ENCODE peak calls at places on chromosomes 5 and 9, in four cellular contexts. C is right atrium auricular region; S is CD8-positive, alpha-beta T cell; F is pancreas. Y is an unnamed sample. For H3K27me3, the result is how much of the 10 kb centered on the place peaks cover.

GRCh38 chr9:84374516-84374915 is 34.0 kb upstream of the SLC28A3 start:
- DNase-seq in C (no peak), S (no peak), F (no peak), Y (no peak)

GRCh38 chr9:104280216-104280585 is 186.1 kb downstream of the SMC2 start:
- DNase-seq in C (no peak), S (no peak), F (no peak), Y (no peak)

GRCh38 chr9:95807326-95807947 is 68.1 kb upstream of the ERCC6L2 start:
- DNase-seq in C (no peak), S (no peak), F (no peak), Y (no peak)

GRCh38 chr9:13688990-13689600 is 409.6 kb upstream of the MPDZ start:
- DNase-seq in C (no peak), S (no peak), F (no peak), Y (peak)

GRCh38 chr5:15620501-15620900 is 120.5 kb downstream of the FBXL7 start:
- DNase-seq in C (peak), S (no peak), F (no peak), Y (peak)

GRCh38 chr9:16985559-16986348 is 115.3 kb upstream of the BNC2 start:
- DNase-seq in C (peak), S (no peak), F (no peak), Y (peak)

GRCh38 chr5:66443462-66444130 is 152.6 kb upstream of the MAST4 start:
- DNase-seq in C (no peak), S (no peak), F (no peak), Y (no peak)

GRCh38 chr5:79842006-79842881 is 148.8 kb downstream of the MTX3 start:
- DNase-seq in C (peak), S (no peak), F (no peak), Y (no peak)

GRCh38 chr9:75041041-75041440 is 12.9 kb upstream of the CARNMT1 start:
- DNase-seq in C (no peak), S (no peak), F (no peak), Y (no peak)

GRCh38 chr5:111173476-111173875 is 50.7 kb upstream of the CAMK4 start:
- DNase-seq in C (no peak), S (no peak), F (no peak), Y (no peak)

GRCh38 chr5:139383993-139384590 is 995 bp upstream of the SLC23A1 start:
- DNase-seq in C (no peak), S (no peak), F (no peak), Y (no peak)

GRCh38 chr9:72150172-72150571 is 932 bp downstream of the GDA start:
- DNase-seq in C (no peak), S (no peak), F (no peak), Y (no peak)

GRCh38 chr5:146345578-146346366 is 7.1 kb downstream of the POU4F3 start:
- DNase-seq in C (no peak), S (no peak), F (no peak), Y (no peak)

GRCh38 chr5:56161927-56162326 is 71.2 kb downstream of the ANKRD55 start:
- DNase-seq in C (no peak), S (no peak), F (no peak), Y (no peak)

GRCh38 chr5:128674837-128675446 is 136.9 kb upstream of the FBN2 start:
- DNase-seq in C (no peak), S (no peak), F (no peak), Y (peak)

GRCh38 chr9:34412336-34412735 is 35.6 kb upstream of the MYORG start:
- DNase-seq in C (no peak), S (no peak), F (no peak), Y (no peak)

GRCh38 chr9:27470291-27470805 is 53.7 kb upstream of the IFNK start:
- DNase-seq in C (no peak), S (no peak), F (no peak), Y (no peak)

GRCh38 chr5:4862500-4862899 is 277.6 kb upstream of the ADAMTS16 start:
- DNase-seq in C (no peak), S (no peak), F (no peak), Y (peak)

GRCh38 chr5:132446621-132447020 is 44.0 kb downstream of the IRF1 start:
- DNase-seq in C (peak), S (no peak), F (peak), Y (no peak)

GRCh38 chr9:133972041-133972970 is 19.8 kb downstream of the VAV2 start:
- DNase-seq in C (no peak), S (no peak), F (no peak), Y (no peak)

GRCh38 chr9:106846307-106846706 is 16.7 kb upstream of the ZNF462 start:
- DNase-seq in C (no peak), S (no peak), F (no peak), Y (no peak)

GRCh38 chr5:10653033-10653432 is 89.2 kb downstream of the ANKRD33B start:
- DNase-seq in C (no peak), S (no peak), F (no peak), Y (no peak)

GRCh38 chr9:14315754-14316573 is 2.0 kb upstream of the NFIB start:
- DNase-seq in C (no peak), S (no peak), F (peak), Y (peak)

GRCh38 chr9:132348676-132349075 is 6.1 kb downstream of the SETX start:
- DNase-seq in C (no peak), S (no peak), F (no peak), Y (no peak)

GRCh38 chr5:1107167-1108007 is 4.5 kb downstream of the SLC12A7 start:
- DNase-seq in C (no peak), S (no peak), F (no peak), Y (no peak)

DNA sequence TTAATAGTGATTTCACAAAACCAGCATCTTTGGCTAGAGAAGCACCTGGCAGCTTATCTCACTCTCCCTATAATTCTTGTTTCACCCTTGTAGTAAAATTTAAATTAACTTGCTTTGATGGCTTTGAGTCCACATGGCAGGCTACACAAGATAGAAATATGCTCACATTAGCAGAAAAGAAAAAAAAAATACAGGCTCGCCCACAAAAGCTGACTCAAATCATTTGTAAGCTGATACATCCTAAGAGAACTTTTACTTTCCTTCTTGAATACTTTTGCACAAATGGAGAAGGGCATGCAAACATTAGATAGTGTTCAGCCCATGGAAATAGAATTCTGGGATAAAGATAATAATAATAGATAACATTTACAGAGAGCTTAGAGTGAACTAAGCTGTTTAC is 36.2 kb downstream of the TNFSF15 start:
- DNase-seq in C (no peak), S (no peak), F (no peak), Y (no peak)
- H3K27me3 ChIP-seq in C (under half), S (under half), F (under half), Y (under half)

DNA sequence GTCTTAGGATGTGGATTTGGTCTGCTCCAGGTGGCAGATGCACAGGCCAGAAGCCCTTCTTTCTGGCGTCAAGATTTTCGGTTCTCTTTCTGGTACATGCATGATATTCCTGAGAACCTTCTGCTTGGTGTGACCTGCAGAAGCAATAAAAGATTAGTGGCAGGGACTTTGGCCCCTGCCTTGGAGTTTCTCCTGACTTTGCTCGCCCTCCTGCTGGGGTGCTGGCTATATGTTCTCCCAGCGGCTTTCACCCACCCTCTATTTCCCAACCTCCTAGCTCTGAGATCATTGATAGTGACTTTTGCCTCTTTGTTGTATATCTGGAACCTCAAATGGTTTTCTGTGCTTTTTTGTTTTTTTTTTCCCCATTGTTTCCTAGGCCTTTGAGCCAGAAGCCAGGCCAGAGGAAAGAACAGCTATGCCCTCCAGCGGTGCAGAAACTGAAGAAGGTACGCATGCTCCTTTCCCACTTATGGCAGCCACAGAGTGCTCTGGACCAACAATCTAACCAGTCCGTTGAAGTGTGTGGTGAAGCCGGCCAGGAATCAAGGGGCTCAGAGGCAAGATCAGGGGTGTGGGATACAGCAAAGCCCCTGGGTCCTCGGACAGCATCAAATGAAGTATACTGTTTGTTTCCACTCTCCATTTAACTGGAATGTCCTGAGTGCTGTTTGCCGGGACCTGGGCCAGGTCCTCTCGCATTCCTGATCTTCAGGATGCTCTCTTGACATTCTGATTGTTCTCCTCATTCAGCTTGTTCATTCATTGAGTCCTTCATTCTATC is 154.5 kb downstream of the ARHGEF28 start:
- DNase-seq in C (no peak), S (no peak), F (no peak), Y (no peak)
- TF ChIP-seq CTCF in C (no peak), S (no peak), F (no peak), Y (peak)

DNA sequence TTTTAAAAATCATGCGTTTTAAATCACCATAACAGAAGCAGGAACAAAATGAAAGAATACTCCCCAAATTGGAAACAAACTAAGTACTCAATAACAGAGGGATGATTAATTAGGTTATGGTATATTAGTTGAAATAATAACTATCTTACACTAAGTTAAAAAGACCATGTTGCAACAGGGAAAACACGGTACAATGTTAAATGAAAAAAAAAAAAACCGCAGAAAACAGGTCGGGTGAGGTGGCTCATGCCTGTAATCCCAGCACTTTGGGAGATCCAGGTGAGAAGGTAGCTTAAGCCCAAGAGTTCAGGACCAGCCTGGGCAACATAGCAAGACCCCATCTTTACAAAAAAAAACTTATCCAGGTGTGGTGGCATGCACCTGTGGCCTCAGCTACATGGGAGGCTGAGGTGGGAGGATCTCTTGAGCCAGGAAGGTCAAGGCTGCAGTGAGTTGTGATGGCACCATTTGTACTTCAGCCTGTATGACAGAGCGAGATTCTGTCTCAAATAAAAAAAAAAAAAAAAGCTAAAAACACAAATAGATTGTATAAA is 2.4 kb upstream of the PTPN3 start:
- DNase-seq in C (no peak), S (no peak), F (no peak), Y (no peak)
- H3K4me3 ChIP-seq in C (no peak), S (no peak), F (peak), Y (no peak)

GRCh38 chr5:173247504-173247903 is 12.5 kb upstream of the NKX2-5 start:
- DNase-seq in C (no peak), S (no peak), F (no peak), Y (no peak)

GRCh38 chr5:173243808-173244305 is 8.9 kb upstream of the NKX2-5 start:
- DNase-seq in C (no peak), S (no peak), F (no peak), Y (no peak)

GRCh38 chr5:173246135-173246495 is 11.1 kb upstream of the NKX2-5 start:
- DNase-seq in C (no peak), S (no peak), F (no peak), Y (no peak)

GRCh38 chr5:173247050-173247449 is 12.0 kb upstream of the NKX2-5 start:
- DNase-seq in C (no peak), S (no peak), F (no peak), Y (no peak)

DNA sequence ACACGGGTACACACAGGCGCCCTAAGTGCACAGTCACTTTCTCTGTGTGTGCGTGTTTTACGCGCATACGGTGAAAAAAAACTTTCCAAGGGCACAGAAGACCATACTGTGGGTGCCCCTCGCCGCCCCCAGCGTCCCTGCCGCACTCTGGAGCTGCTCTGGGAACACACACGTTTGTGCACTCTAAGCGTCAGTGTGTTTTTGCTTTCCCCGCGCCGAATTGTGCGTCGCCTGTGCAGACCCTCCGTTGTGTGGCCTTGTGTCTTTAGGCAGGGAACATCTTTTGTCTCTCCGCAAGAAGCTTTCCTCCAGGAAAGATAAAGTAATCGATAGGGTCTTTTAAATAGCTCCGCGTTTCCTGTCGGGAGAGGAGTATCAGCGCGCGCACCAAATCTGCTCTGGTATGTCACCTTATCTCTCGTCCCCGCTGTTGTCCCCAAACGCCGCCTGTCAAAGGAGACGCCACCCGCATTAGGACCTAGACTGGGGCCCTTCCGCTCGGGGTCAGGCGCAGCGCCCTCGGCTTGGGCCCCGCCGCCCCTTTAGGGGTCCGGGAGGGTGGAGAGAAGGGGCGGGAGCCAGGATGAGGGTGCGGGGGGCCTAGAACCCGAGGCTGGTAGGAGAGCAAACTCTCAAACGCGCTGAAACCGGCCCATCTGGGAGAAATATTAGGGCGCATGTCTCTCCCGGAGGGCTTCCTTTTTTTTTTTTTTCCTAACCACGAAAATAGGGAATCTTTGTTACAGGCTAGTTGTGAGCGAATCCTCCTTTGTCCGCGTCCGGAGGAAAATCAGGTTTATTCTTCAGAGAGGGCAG is 10.5 kb upstream of the NKX2-5 start:
- DNase-seq in C (no peak), S (no peak), F (no peak), Y (no peak)
- H3K27me3 ChIP-seq in C (under half), S (under half), F (under half), Y (half or more)

GRCh38 chr5:177300236-177300880 is 3.2 kb downstream of the RAB24 start:
- DNase-seq in C (peak), S (peak), F (peak), Y (peak)
- TF ChIP-seq CTCF in C (no peak), S (no peak), F (no peak), Y (peak)

GRCh38 chr9:117696141-117696540 is 8.1 kb upstream of the TLR4 start:
- DNase-seq in C (no peak), S (no peak), F (no peak), Y (no peak)

GRCh38 chr9:117691367-117691766 is 12.8 kb upstream of the TLR4 start:
- DNase-seq in C (no peak), S (no peak), F (no peak), Y (no peak)

GRCh38 chr9:117697046-117697445 is 7.2 kb upstream of the TLR4 start:
- DNase-seq in C (no peak), S (no peak), F (no peak), Y (no peak)
- H3K4me3 ChIP-seq in C (no peak), S (no peak), F (no peak), Y (no peak)